ENCODE peak calls at places on chromosomes 7 and 10, in ten cellular contexts. One of them, this sample, is unnamed.

GRCh38 chr10:108812296-108812695 is 1111.0 kb downstream of the XPNPEP1 start:
- DNase-seq in iPS-NIHi11: no peak
- DNase-seq in EH: peak
- DNase-seq in NCI-H1417: no peak
- DNase-seq in astrocyte: peak
- DNase-seq in neural progenitor cell: no peak
- DNase-seq in SK-MEL-5: no peak
- DNase-seq in iPS DF 6.9: no peak
- DNase-seq in aorta: no peak
- DNase-seq in activated effector memory CD4-positive, alpha-beta T cell treated with anti-CD3 and anti-CD28 coated beads, Interleukin-2, amount 50 U/mL, for 16 hours: no peak
- DNase-seq in this sample: no peak

GRCh38 chr7:127914693-127915092 is 116.5 kb downstream of the LRRC4 start:
- DNase-seq in aorta: no peak
- DNase-seq in SK-MEL-5: no peak
- DNase-seq in neural progenitor cell: no peak
- DNase-seq in iPS DF 6.9: no peak
- DNase-seq in astrocyte: no peak
- DNase-seq in activated effector memory CD4-positive, alpha-beta T cell treated with anti-CD3 and anti-CD28 coated beads, Interleukin-2, amount 50 U/mL, for 16 hours: no peak
- DNase-seq in iPS-NIHi11: no peak
- DNase-seq in NCI-H1417: no peak
- DNase-seq in EH: no peak
- DNase-seq in this sample: no peak

GRCh38 chr7:16999541-17000266 is 117.9 kb upstream of the AGR3 start:
- DNase-seq in iPS DF 6.9: no peak
- DNase-seq in SK-MEL-5: no peak
- DNase-seq in iPS-NIHi11: no peak
- DNase-seq in EH: no peak
- DNase-seq in NCI-H1417: no peak
- DNase-seq in activated effector memory CD4-positive, alpha-beta T cell treated with anti-CD3 and anti-CD28 coated beads, Interleukin-2, amount 50 U/mL, for 16 hours: no peak
- DNase-seq in aorta: no peak
- DNase-seq in neural progenitor cell: no peak
- DNase-seq in astrocyte: no peak
- DNase-seq in this sample: no peak

GRCh38 chr10:80459047-80459865 is 5.1 kb downstream of the TSPAN14 start:
- DNase-seq in activated effector memory CD4-positive, alpha-beta T cell treated with anti-CD3 and anti-CD28 coated beads, Interleukin-2, amount 50 U/mL, for 16 hours: peak
- DNase-seq in EH: peak
- DNase-seq in astrocyte: peak
- DNase-seq in iPS-NIHi11: peak
- DNase-seq in aorta: peak
- DNase-seq in NCI-H1417: peak
- DNase-seq in iPS DF 6.9: no peak
- DNase-seq in neural progenitor cell: peak
- DNase-seq in SK-MEL-5: peak
- DNase-seq in this sample: peak

GRCh38 chr10:73586583-73586984 is 4.6 kb downstream of the USP54 start:
- DNase-seq in iPS DF 6.9: no peak
- DNase-seq in activated effector memory CD4-positive, alpha-beta T cell treated with anti-CD3 and anti-CD28 coated beads, Interleukin-2, amount 50 U/mL, for 16 hours: no peak
- DNase-seq in EH: peak
- DNase-seq in NCI-H1417: no peak
- DNase-seq in SK-MEL-5: no peak
- DNase-seq in aorta: no peak
- DNase-seq in neural progenitor cell: no peak
- DNase-seq in astrocyte: peak
- DNase-seq in iPS-NIHi11: no peak
- DNase-seq in this sample: no peak

GRCh38 chr10:29866356-29866755 is 193.0 kb downstream of the JCAD start:
- DNase-seq in NCI-H1417: no peak
- DNase-seq in astrocyte: no peak
- DNase-seq in EH: no peak
- DNase-seq in neural progenitor cell: no peak
- DNase-seq in aorta: no peak
- DNase-seq in iPS-NIHi11: no peak
- DNase-seq in iPS DF 6.9: no peak
- DNase-seq in activated effector memory CD4-positive, alpha-beta T cell treated with anti-CD3 and anti-CD28 coated beads, Interleukin-2, amount 50 U/mL, for 16 hours: no peak
- DNase-seq in SK-MEL-5: no peak
- DNase-seq in this sample: no peak

GRCh38 chr10:28180654-28181053 is 122.2 kb downstream of the MPP7 start:
- DNase-seq in NCI-H1417: peak
- DNase-seq in iPS-NIHi11: no peak
- DNase-seq in aorta: no peak
- DNase-seq in activated effector memory CD4-positive, alpha-beta T cell treated with anti-CD3 and anti-CD28 coated beads, Interleukin-2, amount 50 U/mL, for 16 hours: no peak
- DNase-seq in iPS DF 6.9: no peak
- DNase-seq in neural progenitor cell: no peak
- DNase-seq in EH: no peak
- DNase-seq in SK-MEL-5: no peak
- DNase-seq in astrocyte: no peak
- DNase-seq in this sample: no peak

GRCh38 chr7:79420464-79420863 is 33.0 kb downstream of the MAGI2 start:
- DNase-seq in EH: peak
- DNase-seq in iPS-NIHi11: no peak
- DNase-seq in NCI-H1417: no peak
- DNase-seq in activated effector memory CD4-positive, alpha-beta T cell treated with anti-CD3 and anti-CD28 coated beads, Interleukin-2, amount 50 U/mL, for 16 hours: no peak
- DNase-seq in neural progenitor cell: no peak
- DNase-seq in iPS DF 6.9: no peak
- DNase-seq in astrocyte: peak
- DNase-seq in aorta: no peak
- DNase-seq in SK-MEL-5: no peak
- DNase-seq in this sample: no peak

GRCh38 chr7:15315678-15316077 is 246.1 kb downstream of the AGMO start:
- DNase-seq in astrocyte: no peak
- DNase-seq in activated effector memory CD4-positive, alpha-beta T cell treated with anti-CD3 and anti-CD28 coated beads, Interleukin-2, amount 50 U/mL, for 16 hours: no peak
- DNase-seq in NCI-H1417: no peak
- DNase-seq in iPS DF 6.9: no peak
- DNase-seq in aorta: no peak
- DNase-seq in neural progenitor cell: no peak
- DNase-seq in SK-MEL-5: no peak
- DNase-seq in iPS-NIHi11: no peak
- DNase-seq in EH: no peak
- DNase-seq in this sample: no peak

GRCh38 chr7:17523813-17524741 is 225.6 kb downstream of the AHR start:
- DNase-seq in NCI-H1417: peak
- DNase-seq in iPS-NIHi11: no peak
- DNase-seq in astrocyte: peak
- DNase-seq in EH: peak
- DNase-seq in SK-MEL-5: no peak
- DNase-seq in aorta: no peak
- DNase-seq in iPS DF 6.9: no peak
- DNase-seq in activated effector memory CD4-positive, alpha-beta T cell treated with anti-CD3 and anti-CD28 coated beads, Interleukin-2, amount 50 U/mL, for 16 hours: no peak
- DNase-seq in neural progenitor cell: no peak
- DNase-seq in this sample: peak

GRCh38 chr10:123635131-123635530 is 31.0 kb upstream of the GPR26 start:
- DNase-seq in iPS DF 6.9: no peak
- DNase-seq in astrocyte: no peak
- DNase-seq in aorta: no peak
- DNase-seq in SK-MEL-5: no peak
- DNase-seq in activated effector memory CD4-positive, alpha-beta T cell treated with anti-CD3 and anti-CD28 coated beads, Interleukin-2, amount 50 U/mL, for 16 hours: no peak
- DNase-seq in NCI-H1417: no peak
- DNase-seq in EH: no peak
- DNase-seq in neural progenitor cell: no peak
- DNase-seq in iPS-NIHi11: no peak
- DNase-seq in this sample: no peak

GRCh38 chr7:77738871-77739270 is 42.6 kb downstream of the RSBN1L start:
- DNase-seq in neural progenitor cell: no peak
- DNase-seq in EH: peak
- DNase-seq in NCI-H1417: no peak
- DNase-seq in activated effector memory CD4-positive, alpha-beta T cell treated with anti-CD3 and anti-CD28 coated beads, Interleukin-2, amount 50 U/mL, for 16 hours: no peak
- DNase-seq in aorta: no peak
- DNase-seq in iPS-NIHi11: no peak
- DNase-seq in astrocyte: peak
- DNase-seq in SK-MEL-5: peak
- DNase-seq in iPS DF 6.9: no peak
- DNase-seq in this sample: no peak

GRCh38 chr10:110774069-110775021 is 97.4 kb upstream of the PDCD4 start:
- DNase-seq in NCI-H1417: no peak
- DNase-seq in activated effector memory CD4-positive, alpha-beta T cell treated with anti-CD3 and anti-CD28 coated beads, Interleukin-2, amount 50 U/mL, for 16 hours: peak
- DNase-seq in EH: peak
- DNase-seq in astrocyte: peak
- DNase-seq in iPS DF 6.9: no peak
- DNase-seq in neural progenitor cell: no peak
- DNase-seq in aorta: no peak
- DNase-seq in iPS-NIHi11: no peak
- DNase-seq in SK-MEL-5: peak
- DNase-seq in this sample: no peak

GRCh38 chr7:73704640-73705550 is 14.6 kb downstream of the STX1A start:
- DNase-seq in NCI-H1417: no peak
- DNase-seq in iPS DF 6.9: no peak
- DNase-seq in astrocyte: peak
- DNase-seq in neural progenitor cell: no peak
- DNase-seq in SK-MEL-5: no peak
- DNase-seq in activated effector memory CD4-positive, alpha-beta T cell treated with anti-CD3 and anti-CD28 coated beads, Interleukin-2, amount 50 U/mL, for 16 hours: no peak
- DNase-seq in aorta: no peak
- DNase-seq in iPS-NIHi11: no peak
- DNase-seq in EH: peak
- DNase-seq in this sample: no peak

GRCh38 chr7:38886265-38886664 is 22.7 kb downstream of the VPS41 start:
- DNase-seq in neural progenitor cell: no peak
- DNase-seq in activated effector memory CD4-positive, alpha-beta T cell treated with anti-CD3 and anti-CD28 coated beads, Interleukin-2, amount 50 U/mL, for 16 hours: no peak
- DNase-seq in NCI-H1417: no peak
- DNase-seq in iPS DF 6.9: no peak
- DNase-seq in aorta: no peak
- DNase-seq in EH: no peak
- DNase-seq in astrocyte: no peak
- DNase-seq in SK-MEL-5: no peak
- DNase-seq in iPS-NIHi11: no peak
- DNase-seq in this sample: no peak

GRCh38 chr10:25059990-25060389 is 43.6 kb downstream of the THNSL1 start:
- DNase-seq in NCI-H1417: no peak
- DNase-seq in aorta: peak
- DNase-seq in EH: peak
- DNase-seq in SK-MEL-5: no peak
- DNase-seq in neural progenitor cell: no peak
- DNase-seq in astrocyte: peak
- DNase-seq in activated effector memory CD4-positive, alpha-beta T cell treated with anti-CD3 and anti-CD28 coated beads, Interleukin-2, amount 50 U/mL, for 16 hours: no peak
- DNase-seq in iPS DF 6.9: no peak
- DNase-seq in iPS-NIHi11: peak
- DNase-seq in this sample: peak

GRCh38 chr10:27446091-27446918 is 57.8 kb upstream of the RAB18 start:
- DNase-seq in EH: peak
- DNase-seq in SK-MEL-5: peak
- DNase-seq in NCI-H1417: no peak
- DNase-seq in neural progenitor cell: peak
- DNase-seq in aorta: no peak
- DNase-seq in astrocyte: peak
- DNase-seq in activated effector memory CD4-positive, alpha-beta T cell treated with anti-CD3 and anti-CD28 coated beads, Interleukin-2, amount 50 U/mL, for 16 hours: no peak
- DNase-seq in iPS-NIHi11: peak
- DNase-seq in iPS DF 6.9: no peak
- DNase-seq in this sample: no peak

GRCh38 chr10:99234739-99235468 is 748 bp downstream of the HPSE2 start:
- DNase-seq in SK-MEL-5: no peak
- DNase-seq in neural progenitor cell: peak
- DNase-seq in iPS DF 6.9: no peak
- DNase-seq in EH: peak
- DNase-seq in astrocyte: no peak
- DNase-seq in NCI-H1417: no peak
- DNase-seq in aorta: no peak
- DNase-seq in activated effector memory CD4-positive, alpha-beta T cell treated with anti-CD3 and anti-CD28 coated beads, Interleukin-2, amount 50 U/mL, for 16 hours: no peak
- DNase-seq in iPS-NIHi11: peak
- DNase-seq in this sample: no peak

This sample was measured in psoas muscle.